ENCODE peak calls at places on chromosomes 1 and 21, in eight cellular contexts. Z, C, M, N, X, U, S and O are unnamed samples.

GRCh38 chr1:173413271-173413707 is 63.8 kb upstream of the PRDX6 start:
- DNase-seq in Z (no peak), C (peak; percentile 79), M (no peak), N (no peak), X (no peak), U (no peak), S (no peak), O (no peak)

GRCh38 chr1:70427976-70428375 is 16.9 kb downstream of the CTH start:
- DNase-seq in Z (no peak), C (no peak), M (no peak), N (no peak), X (no peak), U (no peak), S (peak; percentile 39), O (no peak)

GRCh38 chr1:75630004-75630403 is 19.1 kb upstream of the SLC44A5 start:
- DNase-seq in Z (no peak), C (no peak), M (no peak), N (no peak), X (no peak), U (no peak), S (no peak), O (no peak)

GRCh38 chr1:232149302-232150201 is 480.4 kb downstream of the SIPA1L2 start:
- DNase-seq in Z (no peak), C (no peak), M (peak; percentile 65), N (no peak), X (no peak), U (no peak), S (peak; percentile 84), O (no peak)

GRCh38 chr21:21216013-21216412 is 217.8 kb downstream of the NCAM2 start:
- DNase-seq in Z (no peak), C (no peak), M (no peak), N (no peak), X (no peak), U (no peak), S (no peak), O (no peak)

GRCh38 chr1:57361516-57361915 is 62.3 kb downstream of the DAB1 start:
- DNase-seq in Z (no peak), C (no peak), M (no peak), N (no peak), X (no peak), U (no peak), S (no peak), O (no peak)

GRCh38 chr1:210464519-210465039 is 135.9 kb downstream of the HHAT start:
- DNase-seq in Z (no peak), C (no peak), M (peak; percentile 5), N (no peak), X (no peak), U (peak; percentile 66), S (peak; percentile 44), O (no peak)

GRCh38 chr1:206699626-206700025 is 14.9 kb downstream of the MAPKAPK2 start:
- DNase-seq in Z (no peak), C (no peak), M (no peak), N (peak; percentile 80), X (peak; percentile 22), U (no peak), S (no peak), O (no peak)

GRCh38 chr1:64161347-64162080 is 41.9 kb upstream of the UBE2U start:
- DNase-seq in Z (no peak), C (no peak), M (no peak), N (no peak), X (no peak), U (no peak), S (peak; percentile 71), O (no peak)

GRCh38 chr1:8238141-8239038 is 79.5 kb upstream of the SLC45A1 start:
- DNase-seq in Z (no peak), C (peak; percentile 16), M (peak; percentile 87), N (no peak), X (no peak), U (no peak), S (peak; percentile 99), O (no peak)

GRCh38 chr1:8241417-8242014 is 76.4 kb upstream of the SLC45A1 start:
- DNase-seq in Z (no peak), C (no peak), M (peak; percentile 39), N (no peak), X (no peak), U (peak; percentile 28), S (no peak), O (peak; percentile 74)

GRCh38 chr1:8242498-8242897 is 75.4 kb upstream of the SLC45A1 start:
- DNase-seq in Z (no peak), C (peak; percentile 2), M (no peak), N (no peak), X (no peak), U (no peak), S (no peak), O (no peak)

GRCh38 chr1:8239039-8239305 is 78.9 kb upstream of the SLC45A1 start:
- DNase-seq in Z (no peak), C (peak; percentile 9), M (peak; percentile 78), N (no peak), X (peak; percentile 49), U (peak; percentile 37), S (peak; percentile 58), O (peak; percentile 66)

DNA sequence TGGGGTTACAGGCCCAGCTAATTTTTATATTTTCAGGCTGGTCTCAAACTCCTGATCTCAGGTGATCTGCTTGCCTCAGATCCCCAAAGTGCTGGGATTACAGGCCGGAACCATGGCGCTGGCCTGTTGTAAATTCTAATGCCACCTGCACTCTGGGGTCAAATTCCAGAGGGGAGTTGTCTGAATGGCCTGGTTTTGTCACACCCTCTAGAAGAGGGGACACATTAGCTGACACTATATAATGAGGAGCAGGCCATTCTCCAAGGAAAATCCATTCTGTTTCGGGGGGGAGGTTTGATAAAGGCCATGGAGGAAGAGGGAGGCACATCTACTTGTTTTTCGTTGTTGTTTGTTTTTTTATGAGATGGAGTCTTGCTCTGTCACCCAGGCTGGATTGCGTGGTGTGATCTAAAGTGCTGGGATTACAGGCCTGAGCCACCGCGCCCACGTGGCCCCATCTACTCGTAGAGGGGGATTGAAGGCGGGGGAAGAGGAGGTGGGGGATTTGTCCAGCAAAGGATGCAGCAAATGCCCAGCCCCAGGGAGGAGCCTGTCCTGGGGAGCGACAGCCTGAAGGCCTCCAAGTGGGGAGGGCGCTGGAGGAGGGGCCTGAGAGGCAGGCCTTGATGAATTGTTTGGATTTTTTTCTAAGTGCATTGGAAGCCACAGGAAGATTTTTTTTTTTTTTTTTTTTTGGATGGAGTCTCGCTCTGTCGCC is 78.4 kb upstream of the SLC45A1 start:
- DNase-seq in Z (no peak), C (peak; percentile 77), M (peak; percentile 58), N (no peak), X (peak; percentile 37), U (peak; percentile 34), S (peak; percentile 39), O (peak; percentile 71)
- TF ChIP-seq POLR2A in Z (no peak), C (no peak), M (no peak), N (no peak), X (no peak), U (no peak), S (no peak), O (no peak)

DNA sequence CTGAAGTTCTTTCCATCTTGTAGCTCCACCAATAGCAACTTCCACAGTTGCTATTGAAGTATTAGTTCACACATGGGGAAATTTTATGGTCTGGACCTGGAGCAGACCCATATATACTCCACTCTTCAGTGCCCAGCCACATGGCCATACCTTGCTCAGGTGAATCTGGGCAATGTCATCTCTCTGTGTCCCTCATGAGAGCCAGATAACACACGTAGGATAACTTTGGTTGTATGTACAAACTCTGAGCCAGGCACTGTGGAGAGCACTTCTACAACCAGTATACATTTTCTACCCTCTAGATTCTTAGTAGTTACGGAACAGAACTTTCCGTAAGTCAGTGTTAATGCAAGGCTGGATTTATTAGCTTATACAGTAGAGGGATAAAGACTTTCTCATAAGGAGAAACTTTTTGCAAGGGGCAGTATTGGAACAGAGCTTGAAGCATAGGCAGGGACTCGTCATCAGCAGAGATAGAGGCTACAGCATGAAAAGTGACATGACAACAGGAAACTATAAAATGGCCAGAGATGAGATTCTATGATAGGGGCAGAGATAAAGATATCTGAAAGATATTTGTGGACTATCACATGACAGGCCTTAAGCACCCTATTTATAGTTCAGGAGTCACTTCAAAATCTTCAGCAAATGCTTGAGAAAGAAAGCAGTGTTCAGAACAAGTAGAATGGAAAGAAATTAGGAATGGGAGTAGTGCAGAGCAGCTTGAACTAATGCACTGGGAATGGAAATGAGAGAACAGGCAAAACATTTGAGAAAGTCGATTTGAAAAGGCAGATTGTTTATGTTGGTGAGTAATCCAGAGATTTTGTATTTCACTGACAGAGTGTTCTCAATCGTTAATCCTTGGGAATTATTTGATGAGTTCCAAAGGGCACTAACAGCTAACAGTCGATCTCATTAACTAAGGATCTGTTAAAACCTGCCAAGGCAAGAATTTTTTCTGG is 481.8 kb downstream of the USP25 start:
- DNase-seq in Z (no peak), C (no peak), M (no peak), N (no peak), X (no peak), U (no peak), S (peak; percentile 1), O (no peak)
- H3K4me3 ChIP-seq in Z (no peak overlapping the region), C (no peak overlapping the region), M (no peak overlapping the region), N (no peak overlapping the region), X (no peak overlapping the region), U (peak overlapping the region; percentile 6), S (no peak overlapping the region), O (no peak overlapping the region)

DNA sequence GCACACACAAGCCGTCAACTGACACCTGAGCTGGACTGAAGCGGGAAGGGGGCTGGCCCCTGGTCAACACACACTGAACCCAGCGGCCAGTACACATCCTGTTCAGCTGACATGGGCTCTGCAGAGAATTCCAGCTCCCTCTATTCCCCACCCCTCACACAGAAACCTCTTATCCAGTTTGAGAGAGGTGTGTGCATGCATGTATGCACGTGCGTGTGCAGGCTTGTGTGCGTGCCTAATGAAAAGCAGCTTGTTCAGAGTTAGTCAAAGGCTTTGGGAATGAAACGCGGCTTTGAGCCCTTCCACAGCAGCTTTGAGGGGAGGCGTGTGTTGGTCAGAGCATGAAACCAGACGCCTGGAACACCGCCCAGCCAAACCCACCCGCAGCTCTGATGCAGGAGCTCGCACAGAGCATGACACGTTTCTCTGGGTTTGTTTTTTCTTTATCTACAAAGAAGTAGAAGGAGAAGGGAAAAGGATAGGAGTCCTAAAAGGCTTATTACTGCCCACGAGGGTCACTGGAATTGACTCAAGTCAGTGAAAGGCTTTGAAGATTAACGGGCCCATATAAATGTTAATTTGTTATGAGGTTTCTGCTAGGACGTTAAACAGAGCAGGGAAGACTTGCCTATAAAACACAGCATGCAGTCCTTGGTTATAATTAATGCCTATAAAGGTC is 184.2 kb downstream of the ETS2 start:
- DNase-seq in Z (peak; percentile 75), C (no peak), M (no peak), N (no peak), X (peak; percentile 58), U (peak; percentile 59), S (peak; percentile 94), O (no peak)
- TF ChIP-seq POLR2A in Z (no peak), C (no peak), M (no peak), N (no peak), X (no peak), U (no peak), S (no peak), O (no peak)

DNA sequence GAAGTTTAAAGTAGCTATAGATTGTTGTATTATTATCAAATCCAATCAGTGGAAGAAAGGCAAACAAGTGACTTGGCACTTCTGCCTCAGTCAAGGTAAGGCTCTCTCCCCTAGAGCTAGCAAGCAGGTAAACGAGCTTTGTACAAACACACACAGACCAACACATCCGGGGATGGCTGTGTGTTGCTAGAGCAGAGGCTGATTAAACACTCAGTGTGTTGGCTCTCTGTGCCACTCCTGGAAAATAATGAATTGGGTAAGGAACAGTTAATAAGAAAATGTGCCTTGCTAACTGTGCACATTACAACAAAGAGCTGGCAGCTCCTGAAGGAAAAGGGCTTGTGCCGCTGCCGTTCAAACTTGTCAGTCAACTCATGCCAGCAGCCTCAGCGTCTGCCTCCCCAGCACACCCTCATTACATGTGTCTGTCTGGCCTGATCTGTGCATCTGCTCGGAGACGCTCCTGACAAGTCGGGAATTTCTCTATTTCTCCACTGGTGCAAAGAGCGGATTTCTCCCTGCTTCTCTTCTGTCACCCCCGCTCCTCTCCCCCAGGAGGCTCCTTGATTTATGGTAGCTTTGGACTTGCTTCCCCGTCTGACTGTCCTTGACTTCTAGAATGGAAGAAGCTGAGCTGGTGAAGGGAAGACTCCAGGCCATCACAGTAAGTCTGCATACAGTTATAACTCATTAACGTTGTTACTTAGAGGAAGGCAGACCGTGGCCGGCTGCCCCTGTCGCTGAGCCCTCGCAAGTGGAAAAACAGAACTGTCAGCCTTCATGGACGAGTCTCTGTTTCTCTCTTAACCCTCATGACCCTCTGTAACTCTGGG is at the start of gene PALMD:
- DNase-seq in Z (peak; percentile 78), C (no peak), M (peak; percentile 40), N (no peak), X (peak; percentile 49), U (peak; percentile 51), S (peak; percentile 15), O (peak; percentile 8)
- H3K4me3 ChIP-seq in Z (peak within 1 kb of the TSS; percentile 33), C (peak within 1 kb of the TSS; percentile 25), M (peak within 1 kb of the TSS; percentile 33), N (no peak within 1 kb of the TSS), X (peak within 1 kb of the TSS; percentile 31), U (peak within 1 kb of the TSS; percentile 26), S (peak within 1 kb of the TSS; percentile 10), O (peak within 1 kb of the TSS; percentile 24)